ENCODE peak calls at places on chromosomes 3 and 15, in seven cellular contexts. Y, W, J, K, A, V and Q are unnamed samples.

GRCh38 chr3:16140116-16140893 is 34.2 kb upstream of the GALNT15 start:
- DNase-seq in V (no peak), J (no peak), K (peak), W (peak), Y (no peak), A (no peak), Q (no peak)

GRCh38 chr3:124117486-124117885 is 125.6 kb upstream of the ROPN1 start:
- DNase-seq in A (no peak), J (peak), W (peak), V (no peak), Y (no peak), K (peak), Q (no peak)

GRCh38 chr3:150210461-150211110 is 197.5 kb upstream of the TSC22D2 start:
- DNase-seq in A (no peak), Y (no peak), V (no peak), W (no peak), K (no peak), J (no peak), Q (no peak)

GRCh38 chr3:132881756-132882409 is 156.3 kb upstream of the TMEM108 start:
- DNase-seq in V (no peak), K (no peak), Y (no peak), J (no peak), A (no peak), W (no peak), Q (no peak)

GRCh38 chr3:39334205-39334604 is 4.7 kb downstream of the CCR8 start:
- DNase-seq in V (no peak), Y (no peak), K (no peak), J (no peak), A (no peak), W (no peak), Q (no peak)

GRCh38 chr3:53155763-53156162 is 5.2 kb upstream of the PRKCD start:
- DNase-seq in A (no peak), W (no peak), Y (no peak), J (no peak), V (no peak), K (no peak), Q (no peak)

GRCh38 chr3:68904064-68904463 is 28.3 kb downstream of the TAFA4 start:
- DNase-seq in Y (no peak), V (no peak), A (no peak), K (no peak), J (no peak), W (no peak), Q (no peak)

GRCh38 chr15:86445750-86446149 is 366.1 kb downstream of the AGBL1 start:
- DNase-seq in Y (no peak), K (no peak), W (no peak), J (peak), V (peak), A (no peak), Q (no peak)

GRCh38 chr3:159818399-159818798 is 170.2 kb upstream of the IL12A start:
- DNase-seq in A (no peak), K (no peak), V (no peak), J (no peak), Y (no peak), W (no peak), Q (no peak)

GRCh38 chr3:13086594-13086993 is 13.4 kb upstream of the IQSEC1 start:
- DNase-seq in A (peak), J (no peak), V (no peak), W (no peak), K (no peak), Y (no peak), Q (no peak)

GRCh38 chr15:64354683-64355558 is 1.1 kb downstream of the CSNK1G1 start:
- DNase-seq in V (no peak), Y (no peak), W (no peak), K (no peak), A (peak), J (no peak), Q (no peak)

GRCh38 chr15:88745696-88746095 is 57.5 kb upstream of the ACAN start:
- DNase-seq in Y (no peak), W (peak), K (peak), A (no peak), V (no peak), J (no peak), Q (no peak)

GRCh38 chr15:52102468-52102867 is 10.1 kb downstream of the BCL2L10 start:
- DNase-seq in A (peak), K (peak), V (no peak), J (no peak), W (peak), Y (no peak), Q (no peak)

GRCh38 chr3:152511904-152512303 is 243.2 kb downstream of the MBNL1 start:
- DNase-seq in A (peak), V (no peak), J (no peak), K (no peak), W (no peak), Y (no peak), Q (no peak)

GRCh38 chr3:125302932-125303331 is 72.2 kb downstream of the ZNF148 start:
- DNase-seq in K (no peak), W (no peak), A (no peak), Y (no peak), J (no peak), V (no peak), Q (no peak)